ENCODE peak calls at places on chromosomes 11 and 22, in four cellular contexts. One of them, this sample, is unnamed.

GRCh38 chr11:88520391-88520790 is 182.9 kb upstream of the CTSC start:
- DNase-seq in foreskin keratinocyte: no peak
- DNase-seq in A673: no peak
- DNase-seq in fibroblast of lung: no peak
- DNase-seq in this sample: no peak

GRCh38 chr11:4680341-4680740 is 17.3 kb downstream of the OR51E2 start:
- DNase-seq in A673: peak
- DNase-seq in foreskin keratinocyte: no peak
- DNase-seq in fibroblast of lung: no peak
- DNase-seq in this sample: no peak

GRCh38 chr11:2142300-2142759 is 3.1 kb upstream of the IGF2 start:
- DNase-seq in foreskin keratinocyte: no peak
- DNase-seq in fibroblast of lung: peak
- DNase-seq in A673: no peak
- DNase-seq in this sample: no peak

GRCh38 chr11:71059662-71060061 is 192.7 kb downstream of the SHANK2 start:
- DNase-seq in foreskin keratinocyte: no peak
- DNase-seq in A673: no peak
- DNase-seq in fibroblast of lung: no peak
- DNase-seq in this sample: no peak

GRCh38 chr11:59556115-59556882 is 45.0 kb downstream of the OR4D9 start:
- DNase-seq in foreskin keratinocyte: peak
- DNase-seq in A673: peak
- DNase-seq in fibroblast of lung: peak
- DNase-seq in this sample: peak

GRCh38 chr11:45850446-45850845 is 3.2 kb downstream of the CRY2 start:
- DNase-seq in foreskin keratinocyte: no peak
- DNase-seq in fibroblast of lung: no peak
- DNase-seq in A673: no peak
- DNase-seq in this sample: no peak

GRCh38 chr11:3006505-3007260 is 14.6 kb upstream of the NAP1L4 start:
- DNase-seq in fibroblast of lung: no peak
- DNase-seq in foreskin keratinocyte: no peak
- DNase-seq in A673: peak
- DNase-seq in this sample: no peak

GRCh38 chr11:75767793-75768111 is 826 bp upstream of the DGAT2 start:
- DNase-seq in foreskin keratinocyte: no peak
- DNase-seq in fibroblast of lung: no peak
- DNase-seq in A673: no peak
- DNase-seq in this sample: no peak

GRCh38 chr11:2883717-2884423 is 1.7 kb downstream of the CDKN1C start:
- DNase-seq in foreskin keratinocyte: no peak
- DNase-seq in fibroblast of lung: peak
- DNase-seq in A673: no peak
- DNase-seq in this sample: peak

GRCh38 chr11:48125866-48126265 is 90.7 kb upstream of the OR4B1 start:
- DNase-seq in fibroblast of lung: no peak
- DNase-seq in foreskin keratinocyte: no peak
- DNase-seq in A673: no peak
- DNase-seq in this sample: no peak

GRCh38 chr11:65423516-65424199 is 1.1 kb downstream of the NEAT1 start:
- DNase-seq in fibroblast of lung: peak
- DNase-seq in A673: no peak
- DNase-seq in foreskin keratinocyte: no peak
- DNase-seq in this sample: no peak

GRCh38 chr11:78432956-78433355 is 15.3 kb upstream of the GAB2 start:
- DNase-seq in A673: no peak
- DNase-seq in foreskin keratinocyte: no peak
- DNase-seq in fibroblast of lung: no peak
- DNase-seq in this sample: no peak

GRCh38 chr11:93784935-93785360 is 866 bp downstream of the MED17 start:
- DNase-seq in foreskin keratinocyte: no peak
- DNase-seq in A673: no peak
- DNase-seq in fibroblast of lung: peak
- DNase-seq in this sample: no peak

GRCh38 chr22:48098243-48098935 is 1335.9 kb downstream of the TBC1D22A start:
- DNase-seq in fibroblast of lung: no peak
- DNase-seq in foreskin keratinocyte: no peak
- DNase-seq in A673: no peak
- DNase-seq in this sample: no peak

GRCh38 chr11:79119491-79120284 is 321.1 kb downstream of the TENM4 start:
- DNase-seq in A673: peak
- DNase-seq in fibroblast of lung: no peak
- DNase-seq in foreskin keratinocyte: no peak
- DNase-seq in this sample: no peak

GRCh38 chr11:122808494-122808893 is 29.8 kb upstream of the CRTAM start:
- DNase-seq in A673: peak
- DNase-seq in foreskin keratinocyte: no peak
- DNase-seq in fibroblast of lung: peak
- DNase-seq in this sample: no peak

GRCh38 chr11:41392591-41392990 is 66.9 kb downstream of the LRRC4C start:
- DNase-seq in A673: no peak
- DNase-seq in foreskin keratinocyte: no peak
- DNase-seq in fibroblast of lung: no peak
- DNase-seq in this sample: no peak

GRCh38 chr22:25060522-25061071 is 108.1 kb downstream of the KIAA1671 start:
- DNase-seq in A673: no peak
- DNase-seq in fibroblast of lung: no peak
- DNase-seq in foreskin keratinocyte: no peak
- DNase-seq in this sample: no peak

GRCh38 chr11:40130427-40130826 is 1329.0 kb downstream of the LRRC4C start:
- DNase-seq in foreskin keratinocyte: no peak
- DNase-seq in A673: peak
- DNase-seq in fibroblast of lung: no peak
- DNase-seq in this sample: peak

GRCh38 chr11:27471067-27471587 is 1.5 kb downstream of the LGR4 start:
- DNase-seq in A673: no peak
- DNase-seq in fibroblast of lung: no peak
- DNase-seq in foreskin keratinocyte: no peak
- DNase-seq in this sample: no peak

GRCh38 chr11:88849368-88849767 is 216.4 kb downstream of the GRM5 start:
- DNase-seq in A673: no peak
- DNase-seq in foreskin keratinocyte: peak
- DNase-seq in fibroblast of lung: peak
- DNase-seq in this sample: no peak

GRCh38 chr11:47099213-47099917 is 77.3 kb downstream of the ARFGAP2 start:
- DNase-seq in fibroblast of lung: no peak
- DNase-seq in A673: peak
- DNase-seq in foreskin keratinocyte: no peak
- DNase-seq in this sample: no peak

GRCh38 chr11:65021003-65021402 is 6.2 kb upstream of the SNX15 start:
- DNase-seq in foreskin keratinocyte: no peak
- DNase-seq in fibroblast of lung: no peak
- DNase-seq in A673: no peak
- DNase-seq in this sample: no peak

GRCh38 chr11:19060629-19061028 is at the start of gene MRGPRX2:
- DNase-seq in foreskin keratinocyte: no peak
- DNase-seq in A673: no peak
- DNase-seq in fibroblast of lung: no peak
- DNase-seq in this sample: no peak

GRCh38 chr11:106280041-106280440 is 202.6 kb downstream of the AASDHPPT start:
- DNase-seq in A673: no peak
- DNase-seq in foreskin keratinocyte: no peak
- DNase-seq in fibroblast of lung: no peak
- DNase-seq in this sample: no peak

GRCh38 chr22:45497746-45498145 is 4.9 kb upstream of the FBLN1 start:
- DNase-seq in fibroblast of lung: peak
- DNase-seq in foreskin keratinocyte: no peak
- DNase-seq in A673: no peak
- DNase-seq in this sample: no peak

GRCh38 chr11:44808053-44808753 is 81.4 kb downstream of the TSPAN18 start:
- DNase-seq in A673: no peak
- DNase-seq in foreskin keratinocyte: no peak
- DNase-seq in fibroblast of lung: no peak
- DNase-seq in this sample: no peak

GRCh38 chr11:12420706-12421105 is 43.3 kb downstream of the PARVA start:
- DNase-seq in foreskin keratinocyte: no peak
- DNase-seq in A673: no peak
- DNase-seq in fibroblast of lung: no peak
- DNase-seq in this sample: no peak

GRCh38 chr11:72969894-72970335 is 155.7 kb downstream of the ATG16L2 start:
- DNase-seq in A673: no peak
- DNase-seq in fibroblast of lung: peak
- DNase-seq in foreskin keratinocyte: no peak
- DNase-seq in this sample: no peak

GRCh38 chr11:26947379-26947844 is 46.5 kb upstream of the FIBIN start:
- DNase-seq in A673: peak
- DNase-seq in fibroblast of lung: peak
- DNase-seq in foreskin keratinocyte: peak
- DNase-seq in this sample: no peak

GRCh38 chr11:14819596-14819995 is 72.4 kb downstream of the CYP2R1 start:
- DNase-seq in fibroblast of lung: no peak
- DNase-seq in A673: peak
- DNase-seq in foreskin keratinocyte: peak
- DNase-seq in this sample: no peak

GRCh38 chr22:41863472-41863871 is 30.6 kb downstream of the SREBF2 start:
- DNase-seq in foreskin keratinocyte: no peak
- DNase-seq in A673: no peak
- DNase-seq in fibroblast of lung: peak
- DNase-seq in this sample: no peak

GRCh38 chr11:62401781-62402180 is 17.1 kb upstream of the SCGB1A1 start:
- DNase-seq in fibroblast of lung: no peak
- DNase-seq in foreskin keratinocyte: no peak
- DNase-seq in A673: no peak
- DNase-seq in this sample: no peak

GRCh38 chr11:58958500-58958899 is 19.2 kb downstream of the GLYATL1 start:
- DNase-seq in foreskin keratinocyte: no peak
- DNase-seq in fibroblast of lung: no peak
- DNase-seq in A673: peak
- DNase-seq in this sample: peak

GRCh38 chr11:110133182-110133581 is 40.0 kb downstream of the ZC3H12C start:
- DNase-seq in A673: no peak
- DNase-seq in fibroblast of lung: no peak
- DNase-seq in foreskin keratinocyte: no peak
- DNase-seq in this sample: no peak
- TF ChIP-seq CTCF in A673: no peak
- TF ChIP-seq CTCF in fibroblast of lung: no peak
- TF ChIP-seq CTCF in foreskin keratinocyte: no peak
- TF ChIP-seq CTCF in this sample: no peak

GRCh38 chr11:112965601-112966125 is 4.4 kb downstream of the NCAM1 start:
- DNase-seq in A673: peak
- DNase-seq in fibroblast of lung: no peak
- DNase-seq in foreskin keratinocyte: no peak
- DNase-seq in this sample: no peak
- TF ChIP-seq CTCF in A673: no peak
- TF ChIP-seq CTCF in fibroblast of lung: no peak
- TF ChIP-seq CTCF in foreskin keratinocyte: no peak
- TF ChIP-seq CTCF in this sample: no peak

GRCh38 chr11:84800755-84801346 is 826.3 kb downstream of the DLG2 start:
- DNase-seq in foreskin keratinocyte: no peak
- DNase-seq in fibroblast of lung: peak
- DNase-seq in A673: peak
- DNase-seq in this sample: no peak
- TF ChIP-seq CTCF in foreskin keratinocyte: peak
- TF ChIP-seq CTCF in fibroblast of lung: peak
- TF ChIP-seq CTCF in A673: peak
- TF ChIP-seq CTCF in this sample: peak

GRCh38 chr11:66951927-66952337 is 6.3 kb downstream of the PC start:
- DNase-seq in foreskin keratinocyte: no peak
- DNase-seq in fibroblast of lung: peak
- DNase-seq in A673: peak
- DNase-seq in this sample: no peak
- TF ChIP-seq CTCF in foreskin keratinocyte: no peak
- TF ChIP-seq CTCF in fibroblast of lung: no peak
- TF ChIP-seq CTCF in A673: no peak
- TF ChIP-seq CTCF in this sample: no peak

DNA sequence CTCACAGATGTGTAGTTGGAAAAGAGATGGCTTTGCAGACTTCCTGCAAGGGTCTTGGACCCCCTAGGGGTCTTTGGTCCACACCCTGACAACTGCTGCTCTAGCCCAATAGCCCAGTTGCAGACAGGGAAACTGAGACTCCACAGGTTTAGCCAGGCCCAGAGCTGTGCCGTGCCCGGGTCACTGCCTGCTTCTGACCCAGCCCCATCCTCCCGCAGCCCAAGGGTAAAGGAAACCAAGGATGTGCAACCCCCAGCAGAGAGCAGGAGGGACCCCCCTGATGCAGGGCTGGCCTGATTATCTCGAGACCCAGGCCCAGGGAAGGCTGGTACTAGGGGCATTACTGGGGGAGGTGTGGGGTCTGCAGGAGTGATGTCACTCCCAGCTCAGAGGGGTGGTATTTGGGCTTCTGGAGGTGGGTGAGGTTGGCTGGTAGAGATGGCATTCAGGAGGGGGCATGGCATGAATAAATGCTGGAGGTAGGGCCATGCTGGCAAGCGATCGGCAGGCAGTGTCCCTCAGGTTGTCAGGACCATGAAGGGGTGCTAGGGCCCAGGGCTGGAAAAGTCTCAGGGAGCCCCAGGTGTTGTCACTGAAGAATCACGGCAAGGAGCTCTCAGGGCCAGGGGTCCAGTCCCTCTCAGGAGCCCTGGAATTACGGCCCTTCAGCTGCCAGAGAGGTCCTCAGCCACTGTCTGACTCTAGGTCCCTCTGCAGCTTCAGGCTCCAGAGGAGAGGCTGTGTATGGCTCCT is 21.1 kb downstream of the MYO7A start:
- DNase-seq in fibroblast of lung: no peak
- DNase-seq in foreskin keratinocyte: no peak
- DNase-seq in A673: no peak
- DNase-seq in this sample: no peak
- TF ChIP-seq CTCF in fibroblast of lung: no peak
- TF ChIP-seq CTCF in foreskin keratinocyte: no peak
- TF ChIP-seq CTCF in A673: no peak
- TF ChIP-seq CTCF in this sample: no peak

DNA sequence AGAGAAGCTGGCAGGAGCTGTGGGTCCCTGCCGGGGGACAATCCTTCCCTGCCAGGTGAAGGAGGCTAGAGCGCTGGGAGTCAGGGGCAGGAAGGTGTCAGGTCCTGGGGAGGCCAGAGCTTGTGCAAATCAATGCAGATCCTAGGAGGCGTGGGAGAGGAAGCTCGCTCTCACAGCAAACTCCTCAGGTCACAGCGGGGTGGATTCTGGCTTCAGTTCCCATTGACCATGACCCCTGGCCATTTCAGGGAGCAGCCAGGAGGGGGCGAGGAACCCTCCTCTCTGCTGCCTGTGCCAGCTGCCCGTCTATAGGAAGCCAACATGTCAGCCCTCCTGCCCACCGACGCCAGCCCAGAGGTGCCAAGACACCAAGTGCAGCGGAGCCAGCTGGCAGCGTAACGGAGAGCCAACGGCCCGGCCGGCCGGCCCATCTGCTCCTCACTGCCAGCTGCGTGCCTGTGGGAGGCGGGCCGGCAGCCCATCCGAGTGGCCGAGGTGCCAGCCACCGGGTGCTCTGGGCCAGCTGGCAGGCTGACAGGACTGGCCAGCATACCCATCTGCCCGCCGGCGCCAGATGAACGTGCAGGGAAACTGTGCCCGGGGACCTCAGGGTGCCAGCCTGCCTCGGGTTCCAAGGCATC is 374.9 kb downstream of the MIAT start:
- DNase-seq in foreskin keratinocyte: no peak
- DNase-seq in fibroblast of lung: no peak
- DNase-seq in A673: no peak
- DNase-seq in this sample: peak
- TF ChIP-seq CTCF in foreskin keratinocyte: peak
- TF ChIP-seq CTCF in fibroblast of lung: no peak
- TF ChIP-seq CTCF in A673: peak
- TF ChIP-seq CTCF in this sample: peak

GRCh38 chr11:61173456-61173855 is 12.2 kb upstream of the VPS37C start:
- DNase-seq in A673: peak
- DNase-seq in foreskin keratinocyte: no peak
- DNase-seq in fibroblast of lung: no peak
- DNase-seq in this sample: no peak
- TF ChIP-seq CTCF in A673: peak
- TF ChIP-seq CTCF in foreskin keratinocyte: peak
- TF ChIP-seq CTCF in fibroblast of lung: peak
- TF ChIP-seq CTCF in this sample: no peak

This sample was measured in nephron progenitor cell.